ENCODE peak calls at places on chromosomes 7 and 10, in nine cellular contexts. One of them, this sample, is unnamed.

GRCh38 chr7:1255083-1255816 is 22.6 kb downstream of the UNCX start:
- DNase-seq in stomach: no peak
- DNase-seq in GM12878: no peak
- DNase-seq in transverse colon: no peak
- DNase-seq in suprapubic skin: no peak
- DNase-seq in HepG2: no peak
- DNase-seq in sigmoid colon: no peak
- DNase-seq in K562: no peak
- DNase-seq in SK-N-SH: no peak
- DNase-seq in this sample: no peak

GRCh38 chr10:35607475-35608316 is 2.6 kb downstream of the GJD4 start:
- DNase-seq in stomach: no peak
- DNase-seq in suprapubic skin: no peak
- DNase-seq in transverse colon: no peak
- DNase-seq in SK-N-SH: peak
- DNase-seq in GM12878: no peak
- DNase-seq in sigmoid colon: no peak
- DNase-seq in K562: no peak
- DNase-seq in HepG2: no peak
- DNase-seq in this sample: no peak

GRCh38 chr7:157151626-157152339 is 13.1 kb downstream of the UBE3C start:
- DNase-seq in sigmoid colon: no peak
- DNase-seq in SK-N-SH: no peak
- DNase-seq in stomach: no peak
- DNase-seq in suprapubic skin: no peak
- DNase-seq in GM12878: no peak
- DNase-seq in K562: no peak
- DNase-seq in HepG2: no peak
- DNase-seq in transverse colon: no peak
- DNase-seq in this sample: no peak

GRCh38 chr7:136523581-136523980 is 344.9 kb upstream of the CHRM2 start:
- DNase-seq in SK-N-SH: no peak
- DNase-seq in suprapubic skin: no peak
- DNase-seq in transverse colon: no peak
- DNase-seq in GM12878: no peak
- DNase-seq in HepG2: no peak
- DNase-seq in K562: no peak
- DNase-seq in sigmoid colon: no peak
- DNase-seq in stomach: no peak
- DNase-seq in this sample: no peak

GRCh38 chr10:1400129-1400865 is 337.0 kb downstream of the ADARB2 start:
- DNase-seq in GM12878: no peak
- DNase-seq in transverse colon: no peak
- DNase-seq in suprapubic skin: no peak
- DNase-seq in stomach: peak
- DNase-seq in HepG2: peak
- DNase-seq in SK-N-SH: no peak
- DNase-seq in K562: no peak
- DNase-seq in sigmoid colon: no peak
- DNase-seq in this sample: peak

GRCh38 chr7:24963218-24963617 is 16.8 kb downstream of the OSBPL3 start:
- DNase-seq in suprapubic skin: peak
- DNase-seq in sigmoid colon: peak
- DNase-seq in GM12878: peak
- DNase-seq in K562: no peak
- DNase-seq in stomach: peak
- DNase-seq in HepG2: no peak
- DNase-seq in transverse colon: peak
- DNase-seq in SK-N-SH: no peak
- DNase-seq in this sample: no peak

GRCh38 chr10:61869276-61869675 is 32.2 kb upstream of the ARID5B start:
- DNase-seq in HepG2: no peak
- DNase-seq in stomach: no peak
- DNase-seq in suprapubic skin: no peak
- DNase-seq in SK-N-SH: no peak
- DNase-seq in transverse colon: no peak
- DNase-seq in sigmoid colon: no peak
- DNase-seq in GM12878: no peak
- DNase-seq in K562: no peak
- DNase-seq in this sample: no peak

GRCh38 chr7:119665791-119666190 is 607.2 kb upstream of the KCND2 start:
- DNase-seq in GM12878: no peak
- DNase-seq in stomach: no peak
- DNase-seq in suprapubic skin: no peak
- DNase-seq in K562: no peak
- DNase-seq in HepG2: no peak
- DNase-seq in transverse colon: no peak
- DNase-seq in sigmoid colon: no peak
- DNase-seq in SK-N-SH: no peak
- DNase-seq in this sample: no peak

GRCh38 chr7:69598487-69599148 is 343 bp downstream of the AUTS2 start:
- DNase-seq in K562: no peak
- DNase-seq in HepG2: no peak
- DNase-seq in stomach: no peak
- DNase-seq in transverse colon: no peak
- DNase-seq in suprapubic skin: peak
- DNase-seq in GM12878: no peak
- DNase-seq in SK-N-SH: no peak
- DNase-seq in sigmoid colon: peak
- DNase-seq in this sample: no peak

GRCh38 chr7:90262438-90262837 is 17.5 kb downstream of the CFAP69 start:
- DNase-seq in sigmoid colon: no peak
- DNase-seq in GM12878: no peak
- DNase-seq in K562: peak
- DNase-seq in suprapubic skin: no peak
- DNase-seq in HepG2: no peak
- DNase-seq in transverse colon: no peak
- DNase-seq in stomach: no peak
- DNase-seq in SK-N-SH: peak
- DNase-seq in this sample: no peak

GRCh38 chr10:49441488-49442476 is 45.9 kb upstream of the DRGX start:
- DNase-seq in SK-N-SH: no peak
- DNase-seq in sigmoid colon: no peak
- DNase-seq in suprapubic skin: no peak
- DNase-seq in transverse colon: no peak
- DNase-seq in stomach: no peak
- DNase-seq in GM12878: no peak
- DNase-seq in HepG2: no peak
- DNase-seq in K562: no peak
- DNase-seq in this sample: no peak

GRCh38 chr10:58784361-58784760 is 271.7 kb downstream of the BICC1 start:
- DNase-seq in GM12878: no peak
- DNase-seq in K562: no peak
- DNase-seq in transverse colon: no peak
- DNase-seq in HepG2: no peak
- DNase-seq in suprapubic skin: no peak
- DNase-seq in SK-N-SH: no peak
- DNase-seq in stomach: no peak
- DNase-seq in sigmoid colon: no peak
- DNase-seq in this sample: no peak

GRCh38 chr10:122715576-122715975 is 15.9 kb upstream of the C10orf120 start:
- DNase-seq in K562: no peak
- DNase-seq in suprapubic skin: no peak
- DNase-seq in HepG2: no peak
- DNase-seq in transverse colon: no peak
- DNase-seq in stomach: no peak
- DNase-seq in GM12878: no peak
- DNase-seq in SK-N-SH: no peak
- DNase-seq in sigmoid colon: no peak
- DNase-seq in this sample: peak

GRCh38 chr10:87636313-87636915 is 23.3 kb upstream of the PAPSS2 start:
- DNase-seq in transverse colon: no peak
- DNase-seq in stomach: no peak
- DNase-seq in GM12878: no peak
- DNase-seq in SK-N-SH: no peak
- DNase-seq in K562: no peak
- DNase-seq in sigmoid colon: no peak
- DNase-seq in HepG2: no peak
- DNase-seq in suprapubic skin: no peak
- DNase-seq in this sample: peak

GRCh38 chr7:102992820-102993531 is 80.2 kb downstream of the LRRC17 start:
- DNase-seq in K562: peak
- DNase-seq in GM12878: no peak
- DNase-seq in SK-N-SH: no peak
- DNase-seq in transverse colon: no peak
- DNase-seq in suprapubic skin: no peak
- DNase-seq in sigmoid colon: no peak
- DNase-seq in HepG2: peak
- DNase-seq in stomach: no peak
- DNase-seq in this sample: no peak

GRCh38 chr10:62637249-62638061 is 167.1 kb upstream of the ADO start:
- DNase-seq in suprapubic skin: no peak
- DNase-seq in SK-N-SH: no peak
- DNase-seq in sigmoid colon: no peak
- DNase-seq in GM12878: peak
- DNase-seq in HepG2: peak
- DNase-seq in stomach: peak
- DNase-seq in K562: no peak
- DNase-seq in transverse colon: peak
- DNase-seq in this sample: no peak

DNA sequence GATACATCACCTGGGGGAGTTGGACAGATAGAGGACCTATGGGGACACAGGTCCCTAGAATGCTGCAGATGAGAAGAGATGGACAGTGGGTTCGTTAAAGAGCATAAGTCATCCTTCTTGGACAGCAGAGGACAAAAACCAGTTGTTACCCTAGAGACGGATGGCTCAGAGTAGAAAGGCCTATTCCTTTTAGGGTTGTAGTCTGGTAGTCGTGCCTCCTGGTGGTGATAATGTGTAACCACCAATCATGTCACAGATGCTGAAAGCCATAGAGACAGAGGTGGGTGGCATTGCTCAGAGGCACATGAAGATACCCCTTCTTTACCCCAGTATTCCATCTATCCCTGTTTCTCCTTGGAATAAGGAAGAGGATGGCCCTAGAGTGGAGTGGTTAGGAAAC is 554.6 kb downstream of the SORCS1 start:
- DNase-seq in transverse colon: no peak
- DNase-seq in stomach: no peak
- DNase-seq in K562: peak
- DNase-seq in GM12878: no peak
- DNase-seq in HepG2: no peak
- DNase-seq in sigmoid colon: no peak
- DNase-seq in suprapubic skin: no peak
- DNase-seq in SK-N-SH: peak
- DNase-seq in this sample: peak
- TF ChIP-seq CTCF in transverse colon: no peak
- TF ChIP-seq CTCF in stomach: no peak
- TF ChIP-seq CTCF in K562: no peak
- TF ChIP-seq CTCF in GM12878: peak
- TF ChIP-seq CTCF in HepG2: no peak
- TF ChIP-seq CTCF in sigmoid colon: no peak
- TF ChIP-seq CTCF in suprapubic skin: no peak
- TF ChIP-seq CTCF in SK-N-SH: peak
- TF ChIP-seq CTCF in this sample: no peak

DNA sequence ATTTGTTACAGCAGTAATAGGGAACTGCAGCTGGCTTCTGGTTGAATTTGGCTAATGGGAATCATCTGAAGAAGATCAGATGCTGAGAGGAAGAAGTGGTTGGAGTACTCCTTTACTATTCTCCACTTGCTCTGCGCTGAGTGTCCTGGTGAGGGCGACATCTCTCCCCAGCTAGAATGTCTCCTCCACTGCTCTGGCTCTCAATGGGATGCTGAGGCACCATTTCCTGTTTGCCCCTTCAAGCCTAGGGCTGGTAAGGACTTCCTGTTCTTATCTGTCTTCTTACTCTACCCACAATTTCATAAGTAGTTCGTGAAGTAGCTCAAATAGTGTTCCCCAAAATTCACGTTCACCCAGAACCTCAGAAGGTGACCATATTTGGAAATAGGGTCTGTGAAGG is 43.2 kb upstream of the TES start:
- DNase-seq in HepG2: no peak
- DNase-seq in K562: peak
- DNase-seq in sigmoid colon: no peak
- DNase-seq in GM12878: no peak
- DNase-seq in SK-N-SH: no peak
- DNase-seq in suprapubic skin: no peak
- DNase-seq in stomach: no peak
- DNase-seq in transverse colon: no peak
- DNase-seq in this sample: no peak
- TF ChIP-seq EP300 in HepG2: no peak
- TF ChIP-seq EP300 in K562: no peak
- TF ChIP-seq EP300 in sigmoid colon: no peak
- TF ChIP-seq EP300 in GM12878: no peak
- TF ChIP-seq EP300 in SK-N-SH: no peak
- TF ChIP-seq EP300 in suprapubic skin: no peak
- TF ChIP-seq EP300 in stomach: no peak
- TF ChIP-seq EP300 in transverse colon: no peak
- TF ChIP-seq EP300 in this sample: no peak

GRCh38 chr7:123714296-123715080 is 34.3 kb downstream of the WASL start:
- DNase-seq in SK-N-SH: no peak
- DNase-seq in GM12878: no peak
- DNase-seq in sigmoid colon: no peak
- DNase-seq in suprapubic skin: no peak
- DNase-seq in HepG2: no peak
- DNase-seq in transverse colon: no peak
- DNase-seq in K562: no peak
- DNase-seq in stomach: no peak
- DNase-seq in this sample: no peak

GRCh38 chr7:123709525-123709924 is 39.3 kb downstream of the WASL start:
- DNase-seq in GM12878: no peak
- DNase-seq in suprapubic skin: no peak
- DNase-seq in transverse colon: no peak
- DNase-seq in sigmoid colon: no peak
- DNase-seq in HepG2: no peak
- DNase-seq in SK-N-SH: no peak
- DNase-seq in K562: no peak
- DNase-seq in stomach: no peak
- DNase-seq in this sample: no peak

GRCh38 chr7:123715198-123715597 is 33.6 kb downstream of the WASL start:
- DNase-seq in suprapubic skin: no peak
- DNase-seq in stomach: no peak
- DNase-seq in GM12878: no peak
- DNase-seq in K562: no peak
- DNase-seq in SK-N-SH: no peak
- DNase-seq in sigmoid colon: no peak
- DNase-seq in transverse colon: no peak
- DNase-seq in HepG2: peak
- DNase-seq in this sample: no peak

GRCh38 chr7:123712619-123713018 is 36.2 kb downstream of the WASL start:
- DNase-seq in HepG2: no peak
- DNase-seq in SK-N-SH: no peak
- DNase-seq in sigmoid colon: no peak
- DNase-seq in suprapubic skin: no peak
- DNase-seq in GM12878: no peak
- DNase-seq in stomach: no peak
- DNase-seq in K562: no peak
- DNase-seq in transverse colon: no peak
- DNase-seq in this sample: no peak

GRCh38 chr7:123711832-123712293 is 36.9 kb downstream of the WASL start:
- DNase-seq in GM12878: no peak
- DNase-seq in suprapubic skin: no peak
- DNase-seq in HepG2: no peak
- DNase-seq in SK-N-SH: no peak
- DNase-seq in stomach: no peak
- DNase-seq in sigmoid colon: no peak
- DNase-seq in K562: peak
- DNase-seq in transverse colon: no peak
- DNase-seq in this sample: no peak
- TF ChIP-seq POLR2AphosphoS5 in GM12878: no peak
- TF ChIP-seq POLR2AphosphoS5 in suprapubic skin: no peak
- TF ChIP-seq POLR2AphosphoS5 in HepG2: no peak
- TF ChIP-seq POLR2AphosphoS5 in SK-N-SH: no peak
- TF ChIP-seq POLR2AphosphoS5 in stomach: no peak
- TF ChIP-seq POLR2AphosphoS5 in sigmoid colon: no peak
- TF ChIP-seq POLR2AphosphoS5 in K562: no peak
- TF ChIP-seq POLR2AphosphoS5 in transverse colon: no peak
- TF ChIP-seq POLR2AphosphoS5 in this sample: no peak

GRCh38 chr10:113080621-113081229 is 130.7 kb downstream of the TCF7L2 start:
- DNase-seq in GM12878: no peak
- DNase-seq in K562: no peak
- DNase-seq in sigmoid colon: no peak
- DNase-seq in SK-N-SH: no peak
- DNase-seq in transverse colon: no peak
- DNase-seq in suprapubic skin: no peak
- DNase-seq in HepG2: no peak
- DNase-seq in stomach: no peak
- DNase-seq in this sample: no peak
- TF ChIP-seq CTCF in GM12878: no peak
- TF ChIP-seq CTCF in K562: peak
- TF ChIP-seq CTCF in sigmoid colon: no peak
- TF ChIP-seq CTCF in SK-N-SH: peak
- TF ChIP-seq CTCF in transverse colon: no peak
- TF ChIP-seq CTCF in suprapubic skin: no peak
- TF ChIP-seq CTCF in HepG2: no peak
- TF ChIP-seq CTCF in stomach: no peak
- TF ChIP-seq CTCF in this sample: no peak